ENCODE peak calls at places on chromosome 13, in six cellular contexts. J is naive thymus-derived CD8-positive, alpha-beta T cell; A is psoas muscle; K is activated CD4-positive, CD25-positive, alpha-beta regulatory T cell treated with anti-CD3 and anti-CD28 coated beads, Interleukin-2, amount 50 U/mL, for 16 hours; X is right atrium auricular region; O is aorta. Q is an unnamed sample.

GRCh38 chr13:106373989-106374572 is 161.4 kb downstream of the EFNB2 start:
- DNase-seq in K (no peak), A (no peak), J (no peak), X (no peak), O (no peak), Q (peak; percentile 4)

GRCh38 chr13:107351305-107351704 is 783.4 kb upstream of the ARGLU1 start:
- DNase-seq in O (no peak), X (no peak), K (no peak), J (no peak), A (no peak), Q (no peak)

GRCh38 chr13:97856001-97856675 is 97.3 kb upstream of the IPO5 start:
- DNase-seq in K (no peak), O (peak; percentile 77), J (no peak), X (no peak), A (peak; percentile 46), Q (no peak)

GRCh38 chr13:29969286-29969685 is 118.9 kb upstream of the UBL3 start:
- DNase-seq in K (no peak), O (no peak), A (no peak), X (no peak), J (no peak), Q (no peak)

GRCh38 chr13:19567820-19568534 is 6.6 kb upstream of the TPTE2 start:
- DNase-seq in X (no peak), A (no peak), O (no peak), K (no peak), J (no peak), Q (peak; percentile 13)

GRCh38 chr13:41562541-41563178 is 105.3 kb downstream of the RGCC start:
- DNase-seq in K (no peak), A (no peak), J (no peak), X (no peak), O (no peak), Q (no peak)

GRCh38 chr13:43686557-43686956 is 100.2 kb downstream of the ENOX1 start:
- DNase-seq in J (no peak), X (peak; percentile 62), K (no peak), A (peak; percentile 44), O (no peak), Q (no peak)

GRCh38 chr13:30872685-30873443 is 33.2 kb upstream of the MEDAG start:
- DNase-seq in A (peak; percentile 75), X (peak; percentile 81), K (no peak), J (no peak), O (peak; percentile 89), Q (no peak)

GRCh38 chr13:25253702-25254101 is 33.6 kb downstream of the MTMR6 start:
- DNase-seq in K (no peak), A (no peak), O (no peak), X (no peak), J (no peak), Q (no peak)

GRCh38 chr13:24033527-24034302 is 126.8 kb upstream of the SPATA13 start:
- DNase-seq in O (no peak), J (no peak), X (no peak), K (no peak), A (no peak), Q (no peak)

GRCh38 chr13:66513728-66514127 is 716.4 kb downstream of the PCDH9 start:
- DNase-seq in X (no peak), O (no peak), K (no peak), J (no peak), A (no peak), Q (no peak)

GRCh38 chr13:23086951-23087350 is 93.8 kb upstream of the SGCG start:
- DNase-seq in O (no peak), K (no peak), J (no peak), A (no peak), X (no peak), Q (no peak)

GRCh38 chr13:19864018-19864338 is 529 bp upstream of the ZMYM5 start:
- DNase-seq in K (peak; percentile 26), A (peak; percentile 78), J (peak; percentile 79), O (peak; percentile 91), X (peak; percentile 66), Q (peak; percentile 72)

GRCh38 chr13:26707122-26708006 is 53.2 kb downstream of the GPR12 start:
- DNase-seq in A (no peak), X (no peak), O (no peak), K (no peak), J (peak; percentile 64), Q (peak; percentile 33)

GRCh38 chr13:28991764-28992163 is 171.6 kb downstream of the MTUS2 start:
- DNase-seq in J (no peak), O (no peak), X (no peak), K (no peak), A (no peak), Q (no peak)

GRCh38 chr13:114259374-114259773 is 22.0 kb upstream of the UPF3A start:
- DNase-seq in X (no peak), O (no peak), J (no peak), A (no peak), K (no peak), Q (no peak)

GRCh38 chr13:49098198-49098597 is 121.9 kb upstream of the MLNR start:
- DNase-seq in J (no peak), O (no peak), X (no peak), A (no peak), K (no peak), Q (no peak)

GRCh38 chr13:72295173-72295572 is 428.2 kb upstream of the DACH1 start:
- DNase-seq in A (no peak), K (no peak), J (no peak), X (no peak), O (no peak), Q (no peak)

GRCh38 chr13:35785563-35786327 is 309.3 kb upstream of the MAB21L1 start:
- DNase-seq in O (no peak), K (no peak), A (no peak), J (no peak), X (no peak), Q (no peak)

GRCh38 chr13:98910501-98910951 is 67.3 kb downstream of the DOCK9 start:
- DNase-seq in O (no peak), X (no peak), K (no peak), A (no peak), J (peak; percentile 28), Q (no peak)

GRCh38 chr13:98080280-98080679 is 62.6 kb upstream of the FARP1 start:
- DNase-seq in O (no peak), A (no peak), X (no peak), K (no peak), J (no peak), Q (no peak)

GRCh38 chr13:80679423-80679822 is 338.5 kb upstream of the SPRY2 start:
- DNase-seq in O (no peak), K (no peak), A (no peak), X (no peak), J (no peak), Q (no peak)

GRCh38 chr13:51237887-51238286 is 15.7 kb downstream of the FAM124A start:
- DNase-seq in A (no peak), K (no peak), X (no peak), O (no peak), J (no peak), Q (no peak)

GRCh38 chr13:100534911-100535310 is 53.7 kb downstream of the GGACT start:
- DNase-seq in J (no peak), K (no peak), A (no peak), X (no peak), O (no peak), Q (no peak)

GRCh38 chr13:23505007-23505406 is 65.2 kb upstream of the TNFRSF19 start:
- DNase-seq in X (no peak), J (no peak), A (no peak), O (no peak), K (no peak), Q (no peak)

GRCh38 chr13:90222758-90223157 is 1124.7 kb upstream of the MIR17HG start:
- DNase-seq in K (no peak), A (no peak), O (no peak), X (no peak), J (no peak), Q (no peak)

GRCh38 chr13:72970956-72971355 is 87.8 kb upstream of the KLF5 start:
- DNase-seq in K (no peak), O (no peak), J (no peak), X (no peak), A (no peak), Q (no peak)

GRCh38 chr13:105579821-105580707 is 955.4 kb downstream of the EFNB2 start:
- DNase-seq in X (no peak), A (no peak), K (no peak), J (no peak), O (no peak), Q (no peak)

GRCh38 chr13:108963846-108964600 is 334.6 kb downstream of the MYO16 start:
- DNase-seq in A (no peak), X (no peak), J (no peak), O (no peak), K (no peak), Q (no peak)

GRCh38 chr13:60152114-60152513 is 11.6 kb downstream of the DIAPH3 start:
- DNase-seq in K (no peak), X (no peak), J (no peak), A (no peak), O (no peak), Q (no peak)

GRCh38 chr13:63370101-63370500 is 1954.5 kb upstream of the PCDH20 start:
- DNase-seq in A (no peak), K (no peak), J (no peak), O (no peak), X (no peak), Q (no peak)

GRCh38 chr13:95418946-95419345 is 117.7 kb upstream of the ABCC4 start:
- DNase-seq in A (no peak), X (no peak), K (no peak), J (no peak), O (no peak), Q (no peak)

GRCh38 chr13:52744842-52745241 is 5.2 kb upstream of the CNMD start:
- DNase-seq in J (no peak), O (no peak), K (no peak), A (no peak), X (no peak), Q (no peak)

GRCh38 chr13:42066542-42066941 is 18.1 kb downstream of the DGKH start:
- DNase-seq in J (no peak), K (no peak), A (no peak), X (no peak), O (no peak), Q (no peak)